ENCODE peak calls at places on chromosome 19, in four cellular contexts. E, W, K and N are unnamed samples.

GRCh38 chr19:43606569-43607229 is 5.2 kb upstream of the SRRM5 start:
- DNase-seq in W (no peak), E (no peak), K (no peak), N (no peak)

GRCh38 chr19:22335716-22336115 is 49.5 kb downstream of the ZNF729 start:
- DNase-seq in W (no peak), E (no peak), K (no peak), N (no peak)

GRCh38 chr19:57850553-57851017 is 926 bp downstream of the ZNF587 start:
- DNase-seq in E (peak), W (peak), K (peak), N (peak)

GRCh38 chr19:31113250-31113685 is 236.0 kb downstream of the TSHZ3 start:
- DNase-seq in K (no peak), W (no peak), E (peak), N (no peak)

GRCh38 chr19:10069046-10069445 is 17.1 kb upstream of the SHFL start:
- DNase-seq in K (no peak), W (no peak), E (peak), N (no peak)

GRCh38 chr19:49342291-49342721 is 7.1 kb downstream of the CD37 start:
- DNase-seq in W (no peak), K (no peak), E (no peak), N (no peak)

GRCh38 chr19:49921871-49922755 is 6.9 kb upstream of the ATF5 start:
- DNase-seq in E (peak), K (no peak), W (no peak), N (peak)

GRCh38 chr19:47187797-47188196 is 43.2 kb downstream of the BBC3 start:
- DNase-seq in E (no peak), K (no peak), W (no peak), N (no peak)

GRCh38 chr19:13633109-13633508 is 126.8 kb upstream of the CACNA1A start:
- DNase-seq in K (no peak), E (peak), W (peak), N (no peak)

GRCh38 chr19:50798116-50798942 is 8.1 kb downstream of the ACP4 start:
- DNase-seq in K (peak), E (no peak), W (no peak), N (no peak)

GRCh38 chr19:35905178-35905727 is 2.8 kb downstream of the TYROBP start:
- DNase-seq in K (no peak), E (peak), W (no peak), N (no peak)

GRCh38 chr19:16293133-16294085 is 31.2 kb upstream of the KLF2 start:
- DNase-seq in K (no peak), E (peak), W (no peak), N (no peak)

GRCh38 chr19:46542428-46543230 is 47.0 kb upstream of the PNMA8B start:
- DNase-seq in E (peak), K (peak), W (peak), N (peak)

GRCh38 chr19:45154064-45154827 is 6.5 kb downstream of the NKPD1 start:
- DNase-seq in K (peak), W (no peak), E (peak), N (peak)

GRCh38 chr19:44897835-44898234 is 6.8 kb downstream of the TOMM40 start:
- DNase-seq in E (no peak), K (no peak), W (no peak), N (no peak)

GRCh38 chr19:10640361-10640760 is 13.8 kb upstream of the ILF3 start:
- DNase-seq in W (no peak), K (no peak), E (no peak), N (no peak)

GRCh38 chr19:10102787-10103236 is 334 bp upstream of the ANGPTL6 start:
- DNase-seq in K (no peak), W (no peak), E (no peak), N (no peak)

GRCh38 chr19:7440188-7440975 is 48.5 kb downstream of the PEX11G start:
- DNase-seq in E (no peak), K (peak), W (no peak), N (peak)

GRCh38 chr19:38370299-38370698 is 4.1 kb upstream of the PSMD8 start:
- DNase-seq in K (no peak), E (no peak), W (no peak), N (no peak)

GRCh38 chr19:16405091-16405490 is 66.7 kb downstream of the EPS15L1 start:
- DNase-seq in W (no peak), K (no peak), E (no peak), N (no peak)

GRCh38 chr19:3471954-3472655 is 8.2 kb downstream of the SMIM24 start:
- DNase-seq in W (no peak), K (no peak), E (no peak), N (peak)

DNA sequence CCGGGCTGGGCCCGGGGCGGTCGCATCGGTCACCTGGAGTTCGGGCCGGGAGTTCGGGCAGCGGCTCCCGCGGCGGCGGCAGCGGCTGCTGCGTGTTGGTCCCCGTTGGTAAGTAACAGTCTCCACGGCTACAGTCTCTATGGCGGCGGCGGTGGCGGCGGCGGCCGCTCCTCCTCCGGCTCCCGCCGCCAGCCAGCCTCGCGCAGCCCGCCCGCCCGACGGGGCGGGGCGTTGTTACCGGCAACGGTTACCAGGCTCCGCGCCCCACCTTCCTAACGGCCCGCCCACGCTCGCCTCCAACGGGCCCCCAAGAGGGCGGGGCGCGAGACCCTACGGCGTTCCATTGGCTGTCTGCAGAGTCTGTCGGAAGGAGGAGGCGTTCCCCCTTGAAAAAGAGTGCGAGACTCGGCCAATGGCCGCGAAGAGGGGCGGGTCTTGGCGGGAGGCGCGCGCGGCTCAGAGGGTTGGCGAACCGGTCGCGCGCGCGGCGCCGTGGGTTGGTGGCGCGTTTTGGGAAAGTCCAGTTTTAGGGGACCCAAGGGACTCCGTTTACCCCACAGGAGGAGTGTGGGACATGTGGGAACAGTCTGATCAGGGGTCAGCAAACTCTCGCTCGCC is at the start of gene RFX2:
- DNase-seq in W (peak), E (peak), K (peak), N (peak)
- H3K18ac ChIP-seq in W (no peak), E (no peak), K (peak), N (no peak)

DNA sequence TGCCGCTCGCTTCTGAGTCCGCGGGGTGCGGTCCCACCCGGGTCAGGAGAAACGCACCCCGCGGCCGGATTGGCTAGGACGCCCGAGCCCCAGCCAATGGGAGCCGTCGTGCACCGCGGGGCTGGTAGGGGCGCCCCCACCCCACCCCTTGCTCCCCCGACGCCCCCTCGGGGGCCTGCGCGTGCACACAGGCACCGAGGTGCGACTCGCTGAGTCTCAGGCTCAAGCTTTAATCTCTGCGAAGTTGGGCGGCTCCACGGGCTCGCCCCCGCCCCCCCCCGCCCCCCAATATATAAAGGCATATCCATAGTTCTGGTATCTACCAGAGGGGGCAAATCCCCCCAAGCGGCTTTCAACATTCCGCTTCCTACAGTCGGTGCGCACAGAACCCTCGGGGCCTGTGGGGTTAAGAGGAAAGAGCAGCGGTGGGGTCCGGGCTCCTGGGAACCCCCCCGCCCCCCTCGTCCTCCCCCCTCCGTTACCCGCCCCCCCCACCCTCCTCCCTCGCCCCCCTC is at the start of gene COX6B2:
- DNase-seq in K (no peak), W (no peak), E (no peak), N (no peak)
- H3K18ac ChIP-seq in K (no peak), W (peak), E (no peak), N (no peak)

GRCh38 chr19:497476-497860 is 1.2 kb downstream of the MADCAM1 start:
- DNase-seq in W (no peak), E (no peak), K (no peak), N (no peak)
- H3K18ac ChIP-seq in W (no peak), E (no peak), K (no peak), N (no peak)

DNA sequence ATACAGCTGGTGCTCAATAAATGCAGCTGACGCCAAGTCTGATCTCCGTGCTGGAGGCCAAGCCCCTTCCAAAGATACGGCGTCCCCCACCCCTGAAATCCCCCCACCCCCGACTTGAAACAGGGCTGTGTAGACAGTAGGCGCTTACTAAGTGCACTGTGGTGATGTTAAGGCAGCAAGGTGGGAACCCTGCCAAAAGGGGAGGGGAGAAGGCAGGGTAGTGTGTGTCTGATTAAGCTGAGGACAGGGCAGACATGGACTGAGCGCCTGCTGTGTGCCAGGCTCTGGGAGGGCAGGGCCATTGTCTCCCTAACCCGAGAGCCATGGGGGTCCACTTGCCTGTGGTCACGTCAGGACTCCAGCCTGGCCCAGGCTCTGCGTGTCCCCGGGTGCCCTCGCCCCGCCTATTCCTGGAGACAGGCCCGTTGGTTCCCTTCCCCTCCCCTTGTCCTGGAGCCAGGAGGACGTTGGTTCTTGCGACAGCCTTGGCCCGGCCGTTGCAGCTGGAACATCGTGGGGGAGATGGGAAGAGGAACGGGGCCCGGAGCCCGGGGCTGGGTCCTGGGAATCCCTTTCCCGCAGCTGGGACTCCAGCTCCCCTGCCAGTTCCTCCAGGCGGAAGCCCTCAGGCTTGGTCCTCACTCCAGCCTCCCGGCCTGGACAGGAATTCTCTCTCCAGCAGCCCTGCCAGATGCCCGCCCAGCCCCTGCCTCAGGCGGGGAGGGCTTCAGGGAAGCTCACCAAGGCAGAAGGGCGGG is 1.7 kb upstream of the ELANE start:
- DNase-seq in E (peak), K (peak), W (peak), N (peak)
- H3K18ac ChIP-seq in E (peak), K (no peak), W (no peak), N (no peak)

GRCh38 chr19:2382530-2383222 is 22.6 kb downstream of the TMPRSS9 start:
- DNase-seq in K (no peak), E (no peak), W (no peak), N (no peak)
- H3K18ac ChIP-seq in K (no peak), E (no peak), W (no peak), N (no peak)

DNA sequence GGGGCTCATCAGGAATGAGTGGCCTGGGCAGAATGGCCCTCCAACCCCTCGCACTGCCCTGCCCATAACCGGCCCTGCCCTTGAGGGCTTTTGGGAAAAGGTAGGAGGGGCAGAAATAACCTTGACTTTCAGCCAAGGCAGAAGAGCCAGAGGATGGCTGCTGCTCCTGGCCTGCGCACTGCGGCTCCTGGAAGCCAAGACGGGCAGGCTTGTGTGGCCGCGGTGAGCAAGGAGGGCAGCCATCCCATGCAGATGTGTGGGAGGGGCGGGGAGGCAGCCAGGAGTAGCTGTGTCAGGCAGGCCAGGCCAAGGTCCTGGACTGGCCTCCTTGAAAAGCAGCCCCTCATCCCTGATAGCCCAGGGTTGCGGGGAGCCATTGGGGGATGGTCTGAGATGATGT is 57.6 kb upstream of the URI1 start:
- DNase-seq in K (no peak), E (no peak), W (no peak), N (no peak)
- H3K18ac ChIP-seq in K (no peak), E (no peak), W (no peak), N (no peak)

GRCh38 chr19:18596752-18597157 is 8.2 kb downstream of the REX1BD start:
- DNase-seq in E (no peak), K (peak), W (peak), N (peak)
- H3K18ac ChIP-seq in E (no peak), K (no peak), W (no peak), N (no peak)

GRCh38 chr19:4640247-4641000 is 1.1 kb downstream of the TNFAIP8L1 start:
- DNase-seq in W (no peak), K (no peak), E (no peak), N (peak)

GRCh38 chr19:4639531-4640246 is 373 bp downstream of the TNFAIP8L1 start:
- DNase-seq in K (no peak), W (no peak), E (no peak), N (no peak)

GRCh38 chr19:4638828-4639530 is at the start of gene TNFAIP8L1:
- DNase-seq in K (peak), W (peak), E (peak), N (peak)

GRCh38 chr19:4636761-4637160 is 2.6 kb upstream of the TNFAIP8L1 start:
- DNase-seq in W (no peak), K (no peak), E (no peak), N (no peak)

DNA sequence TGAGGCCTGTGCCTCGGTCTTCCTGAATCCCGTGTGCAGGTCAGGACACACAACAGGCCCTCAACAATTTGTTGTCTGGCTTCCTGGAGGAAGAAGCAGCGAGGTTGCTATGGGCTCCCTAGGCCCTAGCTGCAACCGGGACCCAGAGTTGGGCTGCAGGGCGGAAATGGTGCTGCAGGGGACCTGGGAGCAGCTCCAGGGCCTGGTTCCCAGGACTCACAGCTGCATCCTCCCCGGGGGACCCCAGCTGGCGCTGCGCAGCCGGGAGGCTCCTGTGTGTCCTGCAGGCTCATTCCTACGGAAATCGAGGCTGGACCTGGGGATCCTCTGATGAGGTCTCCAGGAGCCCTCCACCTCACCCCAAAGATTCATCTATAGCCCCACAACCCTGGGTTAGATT is 986 bp upstream of the TNFAIP8L1 start:
- DNase-seq in E (no peak), W (no peak), K (no peak), N (no peak)
- H3K18ac ChIP-seq in E (no peak), W (no peak), K (peak), N (no peak)

GRCh38 chr19:8512991-8513686 is 828 bp downstream of the ZNF414 start:
- DNase-seq in W (peak), E (no peak), K (peak), N (peak)

GRCh38 chr19:8517551-8518442 is 3.8 kb upstream of the ZNF414 start:
- DNase-seq in W (no peak), E (no peak), K (peak), N (peak)

GRCh38 chr19:8513687-8514504 is at the start of gene ZNF414:
- DNase-seq in E (peak), W (peak), K (peak), N (peak)

GRCh38 chr19:8512115-8512967 is 1.6 kb downstream of the ZNF414 start:
- DNase-seq in E (no peak), K (peak), W (peak), N (no peak)

DNA sequence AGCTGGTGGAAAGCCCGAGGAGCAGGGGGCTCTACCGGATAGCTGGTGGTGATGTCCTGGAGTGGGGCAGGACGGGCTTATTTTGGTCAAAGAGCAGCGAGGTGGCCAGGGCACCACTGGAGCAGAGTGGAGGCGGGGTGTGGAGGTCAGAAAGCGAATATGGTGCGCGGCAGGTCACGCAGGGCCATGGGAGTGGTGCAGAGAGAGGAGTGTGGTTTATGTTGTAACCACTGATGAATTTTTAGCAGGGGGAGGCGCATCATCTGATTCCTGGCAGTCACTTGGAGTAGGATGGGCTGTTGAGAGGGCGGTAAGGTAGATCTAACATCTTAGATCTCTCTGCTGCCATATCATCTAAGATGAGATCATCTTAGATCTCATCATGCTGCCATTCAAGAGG is 1.4 kb upstream of the ZNF414 start:
- DNase-seq in K (no peak), E (no peak), W (no peak), N (no peak)
- H3K18ac ChIP-seq in K (no peak), E (no peak), W (no peak), N (no peak)

GRCh38 chr19:40512473-40513344 is 45.9 kb downstream of the SPTBN4 start:
- DNase-seq in W (peak), K (peak), E (peak), N (peak)
- H3K18ac ChIP-seq in W (no peak), K (no peak), E (no peak), N (no peak)